ENCODE peak calls at places on chromosomes 4 and X, in nine cellular contexts. One of them, this sample, is unnamed.
A peak's percentile ranks its signal among the peaks of the same experiment; 100 is the strongest.

GRCh38 chrX:41781500-41781899 is 57.5 kb downstream of the GPR82 start:
- DNase-seq in NCI-H2171: peak; percentile 3
- DNase-seq in GM03348: peak; percentile 33
- DNase-seq in H9: no peak
- DNase-seq in germinal center: peak; percentile 20
- DNase-seq in progenitor cell of endocrine pancreas: no peak
- DNase-seq in SW 1271: no peak
- DNase-seq in activated CD8-positive, alpha-beta T cell treated with anti-CD3 and anti-CD28 coated beads, Interleukin-2, amount 10 ng/mL, durations not matched to agents 7 days and 5 days: peak; percentile 24
- DNase-seq in astrocyte: peak; percentile 36
- DNase-seq in this sample: no peak

GRCh38 chr4:8657381-8657776 is 64.8 kb downstream of the CPZ start:
- DNase-seq in NCI-H2171: no peak
- DNase-seq in GM03348: no peak
- DNase-seq in H9: no peak
- DNase-seq in germinal center: no peak
- DNase-seq in progenitor cell of endocrine pancreas: no peak
- DNase-seq in SW 1271: no peak
- DNase-seq in activated CD8-positive, alpha-beta T cell treated with anti-CD3 and anti-CD28 coated beads, Interleukin-2, amount 10 ng/mL, durations not matched to agents 7 days and 5 days: no peak
- DNase-seq in astrocyte: no peak
- DNase-seq in this sample: no peak

GRCh38 chrX:18565727-18566126 is 106.2 kb downstream of the RS1 start:
- DNase-seq in NCI-H2171: no peak
- DNase-seq in GM03348: no peak
- DNase-seq in H9: no peak
- DNase-seq in germinal center: no peak
- DNase-seq in progenitor cell of endocrine pancreas: no peak
- DNase-seq in SW 1271: no peak
- DNase-seq in activated CD8-positive, alpha-beta T cell treated with anti-CD3 and anti-CD28 coated beads, Interleukin-2, amount 10 ng/mL, durations not matched to agents 7 days and 5 days: no peak
- DNase-seq in astrocyte: no peak
- DNase-seq in this sample: no peak

GRCh38 chr4:105387466-105387865 is 86.4 kb downstream of the PPA2 start:
- DNase-seq in NCI-H2171: no peak
- DNase-seq in GM03348: no peak
- DNase-seq in H9: no peak
- DNase-seq in germinal center: no peak
- DNase-seq in progenitor cell of endocrine pancreas: no peak
- DNase-seq in SW 1271: no peak
- DNase-seq in activated CD8-positive, alpha-beta T cell treated with anti-CD3 and anti-CD28 coated beads, Interleukin-2, amount 10 ng/mL, durations not matched to agents 7 days and 5 days: no peak
- DNase-seq in astrocyte: no peak
- DNase-seq in this sample: no peak

GRCh38 chrX:150566734-150567182 is 1.7 kb upstream of the MTM1 start:
- DNase-seq in NCI-H2171: no peak
- DNase-seq in GM03348: no peak
- DNase-seq in H9: peak; percentile 88
- DNase-seq in germinal center: no peak
- DNase-seq in progenitor cell of endocrine pancreas: no peak
- DNase-seq in SW 1271: no peak
- DNase-seq in activated CD8-positive, alpha-beta T cell treated with anti-CD3 and anti-CD28 coated beads, Interleukin-2, amount 10 ng/mL, durations not matched to agents 7 days and 5 days: no peak
- DNase-seq in astrocyte: no peak
- DNase-seq in this sample: no peak

GRCh38 chr4:30743897-30744296 is 23.7 kb downstream of the PCDH7 start:
- DNase-seq in NCI-H2171: no peak
- DNase-seq in GM03348: no peak
- DNase-seq in H9: no peak
- DNase-seq in germinal center: no peak
- DNase-seq in progenitor cell of endocrine pancreas: no peak
- DNase-seq in SW 1271: no peak
- DNase-seq in activated CD8-positive, alpha-beta T cell treated with anti-CD3 and anti-CD28 coated beads, Interleukin-2, amount 10 ng/mL, durations not matched to agents 7 days and 5 days: no peak
- DNase-seq in astrocyte: no peak
- DNase-seq in this sample: no peak

GRCh38 chr4:47786958-47787370 is 50.9 kb downstream of the CORIN start:
- DNase-seq in NCI-H2171: no peak
- DNase-seq in GM03348: no peak
- DNase-seq in H9: no peak
- DNase-seq in germinal center: no peak
- DNase-seq in progenitor cell of endocrine pancreas: no peak
- DNase-seq in SW 1271: no peak
- DNase-seq in activated CD8-positive, alpha-beta T cell treated with anti-CD3 and anti-CD28 coated beads, Interleukin-2, amount 10 ng/mL, durations not matched to agents 7 days and 5 days: no peak
- DNase-seq in astrocyte: no peak
- DNase-seq in this sample: no peak

GRCh38 chr4:15413623-15414019 is 14.2 kb upstream of the C1QTNF7 start:
- DNase-seq in NCI-H2171: no peak
- DNase-seq in GM03348: no peak
- DNase-seq in H9: no peak
- DNase-seq in germinal center: no peak
- DNase-seq in progenitor cell of endocrine pancreas: no peak
- DNase-seq in SW 1271: no peak
- DNase-seq in activated CD8-positive, alpha-beta T cell treated with anti-CD3 and anti-CD28 coated beads, Interleukin-2, amount 10 ng/mL, durations not matched to agents 7 days and 5 days: no peak
- DNase-seq in astrocyte: no peak
- DNase-seq in this sample: no peak

GRCh38 chr4:32219306-32220075 is 1499.3 kb downstream of the PCDH7 start:
- DNase-seq in NCI-H2171: no peak
- DNase-seq in GM03348: no peak
- DNase-seq in H9: no peak
- DNase-seq in germinal center: no peak
- DNase-seq in progenitor cell of endocrine pancreas: no peak
- DNase-seq in SW 1271: no peak
- DNase-seq in activated CD8-positive, alpha-beta T cell treated with anti-CD3 and anti-CD28 coated beads, Interleukin-2, amount 10 ng/mL, durations not matched to agents 7 days and 5 days: no peak
- DNase-seq in astrocyte: peak; percentile 31
- DNase-seq in this sample: no peak